ENCODE peak calls at places on chromosomes 7 and 10, in six cellular contexts. U is A549, X is IMR-90, A is HepG2, D is K562, P is GM12878. J is an unnamed sample.

GRCh38 chr10:104139221-104139620 is 17.2 kb downstream of the SFR1 start:
- DNase-seq in U (peak), X (no peak), A (no peak), D (no peak), P (no peak), J (no peak)

GRCh38 chr7:74092321-74092963 is 8.8 kb downstream of the LIMK1 start:
- DNase-seq in U (no peak), X (no peak), A (no peak), D (peak), P (no peak), J (no peak)

GRCh38 chr7:35617076-35617475 is 77.9 kb downstream of the HERPUD2 start:
- DNase-seq in U (no peak), X (peak), A (no peak), D (no peak), P (no peak), J (no peak)

GRCh38 chr7:51901489-51901840 is 584.9 kb upstream of the COBL start:
- DNase-seq in U (no peak), X (no peak), A (no peak), D (no peak), P (no peak), J (no peak)

GRCh38 chr10:128029731-128030369 is 96.4 kb downstream of the MKI67 start:
- DNase-seq in U (no peak), X (no peak), A (no peak), D (no peak), P (no peak), J (no peak)

GRCh38 chr10:116741391-116742351 is 695 bp downstream of the HSPA12A start:
- DNase-seq in U (no peak), X (no peak), A (no peak), D (peak), P (no peak), J (peak)

GRCh38 chr7:32616625-32617024 is 121.3 kb downstream of the AVL9 start:
- DNase-seq in U (peak), X (peak), A (no peak), D (peak), P (no peak), J (no peak)

GRCh38 chr10:48456808-48457761 is 147.8 kb downstream of the ARHGAP22 start:
- DNase-seq in U (no peak), X (no peak), A (no peak), D (peak), P (no peak), J (no peak)

GRCh38 chr7:81873559-81873958 is 103.7 kb upstream of the HGF start:
- DNase-seq in U (no peak), X (peak), A (no peak), D (no peak), P (peak), J (no peak)

GRCh38 chr7:86643478-86644281 is at the start of gene GRM3:
- DNase-seq in U (no peak), X (no peak), A (no peak), D (no peak), P (no peak), J (peak)

GRCh38 chr7:36312915-36313334 is 76.7 kb upstream of the ANLN start:
- DNase-seq in U (no peak), X (no peak), A (no peak), D (no peak), P (no peak), J (no peak)

GRCh38 chr7:134693256-134693655 is 46.6 kb downstream of the BPGM start:
- DNase-seq in U (peak), X (peak), A (no peak), D (no peak), P (no peak), J (no peak)

GRCh38 chr10:23478570-23478969 is 39.7 kb downstream of the OTUD1 start:
- DNase-seq in U (no peak), X (no peak), A (no peak), D (no peak), P (no peak), J (no peak)

GRCh38 chr10:30456262-30456661 is 22.3 kb downstream of the MAP3K8 start:
- DNase-seq in U (no peak), X (no peak), A (no peak), D (no peak), P (peak), J (no peak)

GRCh38 chr7:30390872-30391646 is 87.5 kb downstream of the NOD1 start:
- DNase-seq in U (no peak), X (no peak), A (no peak), D (no peak), P (no peak), J (no peak)

GRCh38 chr7:96637531-96637930 is 72.1 kb downstream of the SEM1 start:
- DNase-seq in U (no peak), X (no peak), A (no peak), D (no peak), P (no peak), J (no peak)

GRCh38 chr10:97903128-97904025 is 53.7 kb downstream of the GOLGA7B start:
- DNase-seq in U (no peak), X (no peak), A (no peak), D (no peak), P (no peak), J (no peak)

GRCh38 chr10:129965940-129966339 is 1.9 kb upstream of the EBF3 start:
- DNase-seq in U (no peak), X (no peak), A (no peak), D (no peak), P (no peak), J (no peak)

GRCh38 chr7:94656658-94656924 is 658 bp upstream of the SGCE start:
- DNase-seq in U (no peak), X (no peak), A (no peak), D (no peak), P (no peak), J (no peak)

GRCh38 chr10:32269343-32270100 is 77.4 kb downstream of the EPC1 start:
- DNase-seq in U (no peak), X (no peak), A (no peak), D (no peak), P (no peak), J (no peak)

GRCh38 chr7:100396421-100396982 is 23.2 kb downstream of the PILRA start:
- DNase-seq in U (no peak), X (no peak), A (no peak), D (no peak), P (peak), J (no peak)

GRCh38 chr10:79374312-79375191 is 27.3 kb downstream of the PPIF start:
- DNase-seq in U (peak), X (peak), A (peak), D (peak), P (no peak), J (peak)

GRCh38 chr10:78688945-78689935 is 379.5 kb upstream of the ZMIZ1 start:
- DNase-seq in U (no peak), X (no peak), A (no peak), D (no peak), P (no peak), J (no peak)

DNA sequence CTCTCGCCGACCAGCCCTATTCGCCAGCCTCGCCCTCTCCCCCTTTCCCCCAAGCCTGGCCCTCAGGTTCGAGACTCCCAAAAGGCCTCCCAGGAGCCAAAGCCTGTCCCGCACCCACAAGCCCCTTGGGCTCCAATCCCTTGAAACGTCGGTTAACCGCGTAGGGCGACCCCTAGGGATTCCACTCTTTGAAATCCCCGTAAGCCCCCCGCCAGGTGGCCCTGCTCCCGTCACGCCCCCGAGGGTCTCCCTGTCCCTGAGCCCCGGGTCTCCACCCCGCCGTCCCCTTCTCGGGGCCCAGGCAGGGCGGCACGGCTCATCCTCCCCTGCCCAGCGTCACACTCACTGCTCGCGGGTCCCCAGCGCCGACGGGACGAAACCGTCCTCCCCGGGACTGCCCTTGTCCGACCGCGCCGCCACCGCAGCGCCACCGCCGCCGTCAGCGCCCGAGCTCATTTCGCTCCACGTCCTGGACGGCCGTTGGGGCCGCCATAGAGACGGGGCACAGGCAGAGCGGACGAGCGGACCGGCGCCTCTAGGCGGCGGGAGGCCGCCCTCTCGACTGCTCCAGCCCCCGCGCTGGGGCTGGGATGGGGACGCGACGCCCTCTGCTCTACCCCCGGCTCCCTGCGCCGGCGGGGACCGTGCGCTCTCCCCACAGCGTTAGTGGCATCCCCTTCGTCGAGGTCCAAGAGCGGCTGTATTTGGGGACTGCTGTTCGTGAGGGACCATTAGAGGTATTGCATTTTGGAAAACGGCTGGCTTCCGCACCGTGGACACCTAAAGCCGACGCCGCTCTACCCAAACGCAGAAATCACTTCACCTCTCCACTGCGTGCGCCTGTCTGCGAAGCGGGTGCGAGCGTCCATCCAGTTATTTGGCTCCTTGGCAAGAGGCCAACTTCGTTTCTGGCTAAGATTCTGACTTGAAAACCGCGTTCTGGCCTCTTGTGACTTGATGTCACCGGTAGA is at the start of gene EEF1AKMT2:
- DNase-seq in U (peak), X (peak), A (peak), D (peak), P (peak), J (peak)
- TF ChIP-seq BHLHE40 in U (no peak), X (no peak), A (peak), D (no peak), P (peak), J (no peak)

DNA sequence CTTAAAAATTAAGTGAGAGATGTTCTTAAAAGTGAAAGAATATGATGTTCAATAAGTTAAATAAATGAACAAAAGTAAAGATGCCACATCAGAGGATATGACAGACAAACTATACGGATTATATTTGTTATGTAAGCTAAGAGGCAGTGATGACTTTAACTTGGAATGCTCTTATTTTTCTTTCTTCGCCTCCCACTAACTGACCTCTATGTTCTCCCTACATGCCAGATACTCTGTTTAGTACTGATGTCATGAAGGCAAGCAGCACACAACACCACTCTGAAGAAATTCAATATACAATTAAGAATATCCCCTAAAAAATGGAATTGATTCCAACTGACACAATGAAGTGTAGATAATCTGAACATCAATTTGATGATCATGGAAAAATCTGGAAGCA is 223.4 kb downstream of the DOCK4 start:
- DNase-seq in U (no peak), X (peak), A (no peak), D (no peak), P (no peak), J (no peak)
- TF ChIP-seq BHLHE40 in U (no peak), X (no peak), A (no peak), D (no peak), P (no peak), J (no peak)

DNA sequence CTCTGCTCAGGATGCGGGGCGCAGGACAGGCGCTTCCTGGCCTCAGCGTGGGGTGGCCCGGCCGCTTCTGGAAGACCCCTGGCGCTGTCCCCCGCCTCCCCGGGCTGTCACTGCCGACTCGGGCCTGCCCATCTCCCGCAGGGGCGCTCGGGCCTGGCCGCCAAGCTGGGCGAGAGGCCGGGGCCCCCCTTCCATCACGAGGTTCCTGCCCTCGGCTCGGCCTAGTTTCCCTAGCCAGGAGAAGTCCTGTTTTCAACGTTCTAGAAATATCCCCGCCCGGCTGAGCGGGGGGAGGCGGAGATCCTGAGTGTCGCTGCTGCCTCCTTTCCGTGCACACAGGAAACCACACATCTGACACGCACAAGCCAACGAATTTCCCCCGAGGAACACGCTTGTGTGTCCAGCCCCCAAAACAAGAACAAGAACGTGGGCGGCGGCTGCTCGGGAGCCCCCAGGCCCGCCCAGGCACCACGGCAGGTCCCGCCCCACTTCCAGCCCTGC is 33.7 kb downstream of the AP5Z1 start:
- DNase-seq in U (no peak), X (no peak), A (no peak), D (no peak), P (no peak), J (no peak)
- TF ChIP-seq BHLHE40 in U (no peak), X (no peak), A (no peak), D (no peak), P (no peak), J (no peak)

DNA sequence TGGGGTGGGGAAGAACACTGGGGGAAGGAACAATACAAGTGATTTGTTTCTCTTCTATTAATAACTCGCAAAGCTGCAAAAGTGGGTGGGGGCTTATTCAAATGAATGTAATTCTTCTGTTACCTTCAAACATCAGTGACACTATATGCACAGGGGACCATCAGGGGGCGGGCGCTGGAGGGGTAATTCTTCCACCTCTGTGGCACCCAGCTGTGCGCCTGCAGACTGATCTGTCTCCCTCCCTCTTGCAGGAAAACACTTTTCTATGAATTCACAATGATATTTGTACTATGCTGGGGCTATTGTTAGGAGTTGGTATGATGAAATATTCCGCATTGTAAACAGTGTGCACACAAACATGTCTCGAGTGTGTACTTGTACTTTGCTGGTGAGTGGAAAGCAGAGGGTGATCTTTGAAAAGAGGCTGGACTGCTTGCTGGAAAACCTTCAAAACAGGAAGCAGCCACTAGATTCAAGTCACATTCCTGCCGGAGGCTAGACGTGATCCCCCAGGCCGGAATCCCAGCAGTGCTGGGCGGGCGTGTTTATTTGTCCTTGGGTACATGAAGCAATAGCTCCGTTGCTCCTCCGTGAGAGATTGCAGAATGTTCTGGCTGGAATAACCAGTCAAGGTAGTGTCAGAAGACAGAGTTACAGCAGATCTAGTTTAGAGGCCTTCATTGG is 15.8 kb upstream of the BNIP3 start:
- DNase-seq in U (peak), X (peak), A (peak), D (no peak), P (no peak), J (no peak)
- TF ChIP-seq BHLHE40 in U (no peak), X (peak), A (no peak), D (no peak), P (no peak), J (no peak)

GRCh38 chr10:22258471-22258870 is 40.7 kb upstream of the EBLN1 start:
- DNase-seq in U (no peak), X (no peak), A (no peak), D (no peak), P (no peak), J (no peak)
- TF ChIP-seq BHLHE40 in U (no peak), X (no peak), A (no peak), D (no peak), P (no peak), J (no peak)

DNA sequence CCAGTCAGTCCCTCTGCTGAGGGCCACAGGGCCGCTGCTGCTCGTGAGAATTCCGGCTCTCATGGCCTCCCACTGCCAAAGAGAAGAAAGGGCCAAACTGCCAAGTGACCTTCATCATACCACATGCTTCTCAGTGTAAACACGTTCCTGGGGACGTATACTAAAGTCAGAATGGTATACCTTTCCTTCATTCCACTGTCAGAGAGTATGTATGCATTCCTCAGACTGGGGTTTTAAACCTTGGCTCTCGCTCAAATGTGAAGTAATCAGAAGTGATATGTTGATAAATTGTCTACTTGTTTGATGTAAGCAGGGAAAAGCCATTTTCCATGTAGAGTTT is 52.9 kb upstream of the SEC61G start:
- DNase-seq in U (no peak), X (peak), A (no peak), D (no peak), P (no peak), J (no peak)
- TF ChIP-seq BHLHE40 in U (no peak), X (peak), A (no peak), D (no peak), P (no peak), J (no peak)

GRCh38 chr10:92849234-92849525 is 860 bp downstream of the EXOC6 start:
- DNase-seq in U (no peak), X (peak), A (no peak), D (no peak), P (no peak), J (no peak)
- TF ChIP-seq BHLHE40 in U (no peak), X (no peak), A (no peak), D (no peak), P (no peak), J (no peak)

DNA sequence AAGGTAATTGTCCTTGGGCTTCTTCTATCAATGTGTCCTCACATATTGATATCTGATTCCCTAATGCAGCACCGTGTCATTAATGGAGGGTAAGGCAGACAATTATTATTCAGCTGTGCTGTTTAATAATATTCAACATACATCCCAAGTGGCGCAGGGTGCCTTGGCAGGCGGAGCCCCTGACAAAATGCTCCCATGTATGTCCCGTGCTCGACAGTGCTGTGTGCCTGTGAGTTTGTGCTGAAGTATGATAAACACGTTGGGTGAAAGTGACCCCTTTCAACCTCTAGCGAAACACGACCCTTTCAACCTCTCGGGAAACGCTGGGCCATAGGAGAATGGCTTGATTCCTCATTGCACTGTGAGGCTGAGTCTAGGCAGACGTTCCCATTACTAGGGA is 31.3 kb downstream of the PFKP start:
- DNase-seq in U (no peak), X (no peak), A (no peak), D (no peak), P (no peak), J (no peak)
- TF ChIP-seq BHLHE40 in U (no peak), X (no peak), A (no peak), D (no peak), P (no peak), J (no peak)

DNA sequence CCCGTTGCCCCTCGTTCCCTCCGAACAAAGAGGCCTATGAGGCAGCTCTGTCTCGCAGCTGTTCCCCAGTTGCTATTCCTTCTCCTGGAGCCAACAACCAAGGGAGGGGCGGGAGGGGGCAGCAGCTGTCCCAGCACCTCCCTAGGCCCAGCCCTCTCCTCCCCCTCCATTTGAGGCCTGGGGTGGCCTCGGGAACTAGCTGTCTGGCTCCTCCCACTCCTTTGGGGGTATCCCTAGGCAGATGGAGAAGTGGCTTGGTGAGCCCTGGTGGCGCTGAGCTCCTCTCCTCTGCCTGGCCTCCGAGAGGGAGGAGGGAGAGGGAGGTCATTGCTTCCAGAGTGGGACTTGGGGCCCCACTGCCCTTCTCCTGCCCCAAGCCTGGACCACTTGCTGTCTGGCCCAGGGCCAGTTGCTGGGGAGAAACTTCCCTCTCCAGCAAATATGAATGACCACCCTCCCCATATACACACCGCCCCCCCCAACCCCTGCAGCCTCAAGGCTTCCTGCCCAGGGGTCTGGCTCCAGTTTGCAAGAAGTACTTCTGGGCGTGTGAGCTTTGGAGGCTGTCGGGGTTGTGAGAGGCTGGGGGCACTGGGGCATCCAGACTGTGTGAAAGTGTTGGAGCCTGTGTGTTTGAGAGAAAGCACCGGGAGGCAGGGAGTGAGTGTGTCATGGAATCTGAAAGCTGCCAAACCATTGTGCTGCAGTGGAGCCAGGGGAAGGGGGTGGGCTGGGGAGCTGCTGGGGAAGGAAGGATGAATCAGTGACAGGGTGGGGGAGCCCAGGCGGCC is 3.1 kb downstream of the FLNC start:
- DNase-seq in U (no peak), X (peak), A (no peak), D (peak), P (no peak), J (no peak)
- TF ChIP-seq BHLHE40 in U (no peak), X (no peak), A (no peak), D (no peak), P (no peak), J (no peak)